ENCODE peak calls at places on chromosomes 7 and 10, in seven cellular contexts. One of them, this sample, is unnamed.

GRCh38 chr10:128125416-128125943 is 743 bp downstream of the MKI67 start:
- DNase-seq in colonic mucosa: peak
- DNase-seq in ELF-1: peak
- DNase-seq in psoas muscle: no peak
- DNase-seq in breast epithelium: no peak
- DNase-seq in NCI-H2081: no peak
- DNase-seq in endothelial cell: no peak
- DNase-seq in this sample: peak

GRCh38 chr10:1420663-1421362 is 316.5 kb downstream of the ADARB2 start:
- DNase-seq in ELF-1: peak
- DNase-seq in colonic mucosa: peak
- DNase-seq in breast epithelium: peak
- DNase-seq in endothelial cell: peak
- DNase-seq in NCI-H2081: peak
- DNase-seq in psoas muscle: peak
- DNase-seq in this sample: peak

GRCh38 chr7:157702311-157703023 is 365.7 kb downstream of the DNAJB6 start:
- DNase-seq in psoas muscle: no peak
- DNase-seq in endothelial cell: no peak
- DNase-seq in NCI-H2081: no peak
- DNase-seq in ELF-1: no peak
- DNase-seq in colonic mucosa: no peak
- DNase-seq in breast epithelium: no peak
- DNase-seq in this sample: no peak

GRCh38 chr7:2444476-2444875 is 31.7 kb downstream of the GRIFIN start:
- DNase-seq in psoas muscle: peak
- DNase-seq in endothelial cell: no peak
- DNase-seq in breast epithelium: no peak
- DNase-seq in NCI-H2081: no peak
- DNase-seq in colonic mucosa: no peak
- DNase-seq in ELF-1: no peak
- DNase-seq in this sample: no peak

GRCh38 chr10:110273474-110273873 is 31.2 kb downstream of the SMNDC1 start:
- DNase-seq in NCI-H2081: no peak
- DNase-seq in psoas muscle: peak
- DNase-seq in colonic mucosa: no peak
- DNase-seq in breast epithelium: no peak
- DNase-seq in ELF-1: no peak
- DNase-seq in endothelial cell: no peak
- DNase-seq in this sample: no peak

GRCh38 chr10:126013489-126014281 is 117.3 kb downstream of the FANK1 start:
- DNase-seq in NCI-H2081: peak
- DNase-seq in endothelial cell: no peak
- DNase-seq in ELF-1: peak
- DNase-seq in breast epithelium: no peak
- DNase-seq in colonic mucosa: no peak
- DNase-seq in psoas muscle: no peak
- DNase-seq in this sample: no peak

GRCh38 chr7:139909379-139910050 is 80.5 kb downstream of the TBXAS1 start:
- DNase-seq in ELF-1: no peak
- DNase-seq in breast epithelium: no peak
- DNase-seq in endothelial cell: no peak
- DNase-seq in NCI-H2081: peak
- DNase-seq in colonic mucosa: no peak
- DNase-seq in psoas muscle: no peak
- DNase-seq in this sample: no peak

GRCh38 chr10:59098387-59098786 is 78.1 kb upstream of the PHYHIPL start:
- DNase-seq in endothelial cell: no peak
- DNase-seq in colonic mucosa: peak
- DNase-seq in psoas muscle: peak
- DNase-seq in breast epithelium: no peak
- DNase-seq in ELF-1: no peak
- DNase-seq in NCI-H2081: no peak
- DNase-seq in this sample: no peak

GRCh38 chr10:29344073-29344820 is 55.4 kb downstream of the LYZL1 start:
- DNase-seq in colonic mucosa: no peak
- DNase-seq in breast epithelium: no peak
- DNase-seq in endothelial cell: no peak
- DNase-seq in NCI-H2081: no peak
- DNase-seq in ELF-1: peak
- DNase-seq in psoas muscle: peak
- DNase-seq in this sample: no peak

GRCh38 chr10:118047363-118047719 is 600 bp upstream of the RAB11FIP2 start:
- DNase-seq in breast epithelium: no peak
- DNase-seq in endothelial cell: no peak
- DNase-seq in NCI-H2081: peak
- DNase-seq in psoas muscle: peak
- DNase-seq in colonic mucosa: peak
- DNase-seq in ELF-1: no peak
- DNase-seq in this sample: peak

GRCh38 chr7:48307041-48307714 is 135.9 kb downstream of the ABCA13 start:
- DNase-seq in ELF-1: no peak
- DNase-seq in NCI-H2081: no peak
- DNase-seq in colonic mucosa: no peak
- DNase-seq in psoas muscle: no peak
- DNase-seq in breast epithelium: no peak
- DNase-seq in endothelial cell: no peak
- DNase-seq in this sample: no peak

GRCh38 chr10:74079028-74079913 is 71.4 kb downstream of the AP3M1 start:
- DNase-seq in breast epithelium: no peak
- DNase-seq in colonic mucosa: no peak
- DNase-seq in endothelial cell: no peak
- DNase-seq in NCI-H2081: no peak
- DNase-seq in psoas muscle: no peak
- DNase-seq in ELF-1: no peak
- DNase-seq in this sample: no peak

GRCh38 chr10:80468002-80468401 is 13.9 kb downstream of the TSPAN14 start:
- DNase-seq in breast epithelium: no peak
- DNase-seq in psoas muscle: peak
- DNase-seq in ELF-1: peak
- DNase-seq in NCI-H2081: no peak
- DNase-seq in endothelial cell: peak
- DNase-seq in colonic mucosa: peak
- DNase-seq in this sample: no peak

GRCh38 chr7:92425311-92425947 is 21.9 kb upstream of the GATAD1 start:
- DNase-seq in NCI-H2081: no peak
- DNase-seq in colonic mucosa: peak
- DNase-seq in psoas muscle: no peak
- DNase-seq in breast epithelium: no peak
- DNase-seq in endothelial cell: no peak
- DNase-seq in ELF-1: peak
- DNase-seq in this sample: no peak

GRCh38 chr10:71459513-71459912 is 62.8 kb downstream of the CDH23 start:
- DNase-seq in breast epithelium: no peak
- DNase-seq in colonic mucosa: no peak
- DNase-seq in psoas muscle: no peak
- DNase-seq in ELF-1: no peak
- DNase-seq in endothelial cell: no peak
- DNase-seq in NCI-H2081: no peak
- DNase-seq in this sample: no peak

GRCh38 chr7:152674860-152675760 is 831 bp downstream of the XRCC2 start:
- DNase-seq in psoas muscle: no peak
- DNase-seq in endothelial cell: no peak
- DNase-seq in colonic mucosa: no peak
- DNase-seq in NCI-H2081: peak
- DNase-seq in ELF-1: peak
- DNase-seq in breast epithelium: no peak
- DNase-seq in this sample: no peak

GRCh38 chr10:11874568-11875182 is 51.5 kb downstream of the PROSER2 start:
- DNase-seq in endothelial cell: peak
- DNase-seq in ELF-1: peak
- DNase-seq in breast epithelium: peak
- DNase-seq in NCI-H2081: no peak
- DNase-seq in colonic mucosa: peak
- DNase-seq in psoas muscle: no peak
- DNase-seq in this sample: no peak

GRCh38 chr10:8874972-8875371 is 820.5 kb downstream of the GATA3 start:
- DNase-seq in ELF-1: no peak
- DNase-seq in NCI-H2081: no peak
- DNase-seq in endothelial cell: no peak
- DNase-seq in colonic mucosa: no peak
- DNase-seq in breast epithelium: no peak
- DNase-seq in psoas muscle: no peak
- DNase-seq in this sample: no peak

GRCh38 chr7:112204776-112205347 is 1.3 kb downstream of the DOCK4 start:
- DNase-seq in endothelial cell: no peak
- DNase-seq in breast epithelium: no peak
- DNase-seq in colonic mucosa: peak
- DNase-seq in NCI-H2081: peak
- DNase-seq in psoas muscle: no peak
- DNase-seq in ELF-1: no peak
- DNase-seq in this sample: peak

GRCh38 chr7:139733751-139734150 is 44.0 kb downstream of the HIPK2 start:
- DNase-seq in ELF-1: no peak
- DNase-seq in colonic mucosa: no peak
- DNase-seq in psoas muscle: no peak
- DNase-seq in breast epithelium: no peak
- DNase-seq in endothelial cell: no peak
- DNase-seq in NCI-H2081: no peak
- DNase-seq in this sample: no peak

GRCh38 chr7:32616625-32617024 is 121.3 kb downstream of the AVL9 start:
- DNase-seq in ELF-1: peak
- DNase-seq in breast epithelium: no peak
- DNase-seq in NCI-H2081: no peak
- DNase-seq in psoas muscle: peak
- DNase-seq in endothelial cell: no peak
- DNase-seq in colonic mucosa: no peak
- DNase-seq in this sample: no peak

GRCh38 chr10:96585726-96586418 is 940 bp downstream of the TM9SF3 start:
- DNase-seq in colonic mucosa: peak
- DNase-seq in breast epithelium: no peak
- DNase-seq in psoas muscle: no peak
- DNase-seq in NCI-H2081: peak
- DNase-seq in ELF-1: peak
- DNase-seq in endothelial cell: no peak
- DNase-seq in this sample: no peak

GRCh38 chr10:49260636-49261296 is 38.2 kb upstream of the C10orf71 start:
- DNase-seq in breast epithelium: no peak
- DNase-seq in psoas muscle: no peak
- DNase-seq in ELF-1: no peak
- DNase-seq in colonic mucosa: no peak
- DNase-seq in NCI-H2081: no peak
- DNase-seq in endothelial cell: no peak
- DNase-seq in this sample: no peak

GRCh38 chr7:64888901-64889685 is 14.0 kb upstream of the ZNF273 start:
- DNase-seq in endothelial cell: peak
- DNase-seq in ELF-1: peak
- DNase-seq in breast epithelium: no peak
- DNase-seq in psoas muscle: no peak
- DNase-seq in colonic mucosa: peak
- DNase-seq in NCI-H2081: no peak
- DNase-seq in this sample: no peak

GRCh38 chr7:94391716-94392390 is 2.8 kb upstream of the COL1A2 start:
- DNase-seq in endothelial cell: no peak
- DNase-seq in psoas muscle: no peak
- DNase-seq in colonic mucosa: no peak
- DNase-seq in ELF-1: peak
- DNase-seq in breast epithelium: no peak
- DNase-seq in NCI-H2081: no peak
- DNase-seq in this sample: no peak

GRCh38 chr10:72337039-72337629 is 17.6 kb downstream of the DNAJB12 start:
- DNase-seq in ELF-1: peak
- DNase-seq in breast epithelium: peak
- DNase-seq in endothelial cell: peak
- DNase-seq in colonic mucosa: peak
- DNase-seq in psoas muscle: peak
- DNase-seq in NCI-H2081: peak
- DNase-seq in this sample: peak

GRCh38 chr7:977326-978048 is 2.1 kb upstream of the COX19 start:
- DNase-seq in ELF-1: no peak
- DNase-seq in endothelial cell: no peak
- DNase-seq in NCI-H2081: peak
- DNase-seq in breast epithelium: no peak
- DNase-seq in colonic mucosa: peak
- DNase-seq in psoas muscle: no peak
- DNase-seq in this sample: no peak

GRCh38 chr7:140904081-140904480 is 20.6 kb downstream of the BRAF start:
- DNase-seq in breast epithelium: no peak
- DNase-seq in NCI-H2081: no peak
- DNase-seq in psoas muscle: no peak
- DNase-seq in colonic mucosa: no peak
- DNase-seq in ELF-1: no peak
- DNase-seq in endothelial cell: no peak
- DNase-seq in this sample: no peak

GRCh38 chr10:11713963-11714362 is 28.2 kb upstream of the ECHDC3 start:
- DNase-seq in NCI-H2081: no peak
- DNase-seq in colonic mucosa: no peak
- DNase-seq in breast epithelium: no peak
- DNase-seq in ELF-1: no peak
- DNase-seq in endothelial cell: no peak
- DNase-seq in psoas muscle: no peak
- DNase-seq in this sample: no peak

GRCh38 chr10:79118286-79119202 is 49.8 kb downstream of the ZMIZ1 start:
- DNase-seq in endothelial cell: no peak
- DNase-seq in colonic mucosa: no peak
- DNase-seq in breast epithelium: no peak
- DNase-seq in psoas muscle: no peak
- DNase-seq in NCI-H2081: no peak
- DNase-seq in ELF-1: no peak
- DNase-seq in this sample: no peak

GRCh38 chr10:45160266-45160665 is 155.1 kb downstream of the OR13A1 start:
- DNase-seq in endothelial cell: no peak
- DNase-seq in ELF-1: no peak
- DNase-seq in colonic mucosa: no peak
- DNase-seq in breast epithelium: no peak
- DNase-seq in psoas muscle: no peak
- DNase-seq in NCI-H2081: no peak
- DNase-seq in this sample: no peak

GRCh38 chr10:34319197-34319846 is 495.8 kb downstream of the PARD3 start:
- DNase-seq in ELF-1: no peak
- DNase-seq in breast epithelium: no peak
- DNase-seq in endothelial cell: no peak
- DNase-seq in NCI-H2081: peak
- DNase-seq in colonic mucosa: peak
- DNase-seq in psoas muscle: no peak
- DNase-seq in this sample: no peak

GRCh38 chr7:100546868-100547800 is 8.1 kb downstream of the AGFG2 start:
- DNase-seq in psoas muscle: no peak
- DNase-seq in colonic mucosa: no peak
- DNase-seq in NCI-H2081: peak
- DNase-seq in endothelial cell: no peak
- DNase-seq in ELF-1: no peak
- DNase-seq in breast epithelium: no peak
- DNase-seq in this sample: no peak

GRCh38 chr10:100656479-100656878 is 88.9 kb upstream of the PAX2 start:
- DNase-seq in breast epithelium: no peak
- DNase-seq in NCI-H2081: no peak
- DNase-seq in endothelial cell: peak
- DNase-seq in ELF-1: no peak
- DNase-seq in psoas muscle: no peak
- DNase-seq in colonic mucosa: no peak
- DNase-seq in this sample: no peak

GRCh38 chr10:62554632-62555199 is 180.5 kb downstream of the ZNF365 start:
- DNase-seq in ELF-1: peak
- DNase-seq in colonic mucosa: peak
- DNase-seq in endothelial cell: no peak
- DNase-seq in breast epithelium: no peak
- DNase-seq in psoas muscle: no peak
- DNase-seq in NCI-H2081: peak
- DNase-seq in this sample: no peak

GRCh38 chr7:1355568-1356340 is 103.5 kb downstream of the MICALL2 start:
- DNase-seq in colonic mucosa: peak
- DNase-seq in breast epithelium: no peak
- DNase-seq in NCI-H2081: no peak
- DNase-seq in psoas muscle: no peak
- DNase-seq in endothelial cell: no peak
- DNase-seq in ELF-1: no peak
- DNase-seq in this sample: no peak

This sample was measured in memory B cell.